ENCODE peak calls at places on chromosomes 6 and 20, in five cellular contexts. D is SK-N-SH, M is psoas muscle, O is IMR-90, S is left ventricle myocardium inferior. B is an unnamed sample. For H3K36me3 and H3K27me3, the result is how much of the 10 kb centered on the place peaks cover.

GRCh38 chr6:3522561-3523287 is 65.9 kb upstream of the SLC22A23 start:
- DNase-seq in O (peak), D (no peak), M (no peak), S (no peak), B (no peak)

GRCh38 chr6:146135167-146135566 is 106.3 kb downstream of the GRM1 start:
- DNase-seq in O (no peak), M (no peak), D (no peak), S (no peak), B (no peak)

GRCh38 chr6:148367418-148368024 is 24.9 kb downstream of the SASH1 start:
- DNase-seq in D (no peak), O (peak), S (peak), M (peak), B (peak)

GRCh38 chr6:72040106-72040505 is 153.8 kb downstream of the RIMS1 start:
- DNase-seq in M (no peak), D (no peak), S (no peak), O (peak), B (no peak)

GRCh38 chr6:12414096-12414675 is 124.0 kb downstream of the EDN1 start:
- DNase-seq in S (no peak), D (no peak), O (peak), M (no peak), B (no peak)

GRCh38 chr6:38933426-38933825 is 115.2 kb upstream of the GLP1R start:
- DNase-seq in O (peak), D (peak), S (no peak), M (no peak), B (no peak)

GRCh38 chr6:165059032-165059431 is 250.4 kb downstream of the C6orf118 start:
- DNase-seq in D (no peak), M (no peak), S (no peak), O (no peak), B (no peak)

GRCh38 chr6:145012039-145012662 is 723.2 kb downstream of the EPM2A start:
- DNase-seq in O (peak), M (no peak), S (no peak), D (no peak), B (no peak)

GRCh38 chr6:41280658-41281057 is 5.8 kb downstream of the TREM1 start:
- DNase-seq in D (no peak), S (no peak), O (no peak), M (no peak), B (no peak)

GRCh38 chr6:52377538-52378221 is 15.7 kb downstream of the PAQR8 start:
- DNase-seq in M (no peak), S (no peak), O (no peak), D (no peak), B (no peak)

GRCh38 chr20:62230696-62231095 is 7.6 kb upstream of the OSBPL2 start:
- DNase-seq in D (no peak), S (no peak), O (no peak), M (no peak), B (no peak)

GRCh38 chr6:15504040-15504491 is 158.8 kb downstream of the DTNBP1 start:
- DNase-seq in D (peak), S (peak), M (peak), O (no peak), B (no peak)

GRCh38 chr20:17708675-17709360 is 9.1 kb downstream of the BANF2 start:
- DNase-seq in M (no peak), D (no peak), S (no peak), O (peak), B (no peak)

GRCh38 chr20:17712201-17712600 is 12.4 kb downstream of the BANF2 start:
- DNase-seq in S (no peak), D (no peak), M (no peak), O (no peak), B (no peak)

GRCh38 chr20:17710379-17711305 is 10.9 kb downstream of the BANF2 start:
- DNase-seq in D (no peak), M (no peak), O (peak), S (peak), B (peak)

GRCh38 chr20:17706632-17707031 is 6.9 kb downstream of the BANF2 start:
- DNase-seq in O (no peak), S (no peak), M (no peak), D (no peak), B (no peak)

DNA sequence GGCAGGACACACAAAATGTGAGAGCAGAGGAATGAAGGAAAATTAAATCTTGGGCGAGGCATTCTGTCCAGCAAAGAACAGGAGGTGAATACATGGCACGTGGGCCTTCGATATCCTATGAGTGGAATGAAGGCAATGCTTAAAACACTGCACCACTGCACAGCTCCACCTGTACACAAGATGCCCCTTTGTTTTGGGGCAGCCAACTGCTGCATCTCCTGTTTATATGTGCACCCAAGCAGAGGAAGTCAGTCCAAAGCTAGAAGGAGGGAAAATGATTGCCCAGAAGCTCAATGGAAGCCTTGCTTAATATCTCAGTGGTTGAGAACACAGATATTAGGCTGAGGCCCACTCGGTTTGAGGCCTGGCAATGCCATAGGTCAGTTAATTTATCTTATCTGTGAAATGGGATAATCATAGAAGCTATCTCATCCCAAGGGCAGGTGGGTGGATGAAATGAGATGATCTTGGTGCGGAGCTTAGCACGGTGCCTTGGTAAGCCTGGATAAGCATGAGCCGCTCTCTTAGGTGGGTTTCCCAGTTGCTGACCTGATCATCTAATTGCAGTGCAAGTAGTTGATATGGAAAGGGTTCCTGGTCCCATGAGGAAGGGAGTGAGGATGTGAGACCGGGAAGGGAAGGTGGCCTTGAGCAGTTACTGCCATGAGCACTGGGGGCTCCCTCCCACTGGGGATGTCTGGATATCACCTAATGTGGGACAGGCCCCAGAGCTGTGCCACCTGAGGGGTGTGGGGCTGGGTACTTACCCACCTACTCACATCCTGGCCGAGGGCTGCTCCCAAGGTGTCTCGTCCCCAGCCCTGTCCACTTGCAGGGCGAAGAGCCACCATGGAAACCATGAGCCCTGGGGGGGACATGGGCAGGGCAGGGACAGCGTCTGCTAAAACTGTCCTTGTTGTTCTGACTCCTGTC is 9.9 kb downstream of the BANF2 start:
- DNase-seq in O (no peak), M (no peak), D (no peak), S (no peak), B (no peak)
- H3K4me3 ChIP-seq in O (no peak), M (no peak), D (no peak), S (no peak), B (no peak)

GRCh38 chr6:157941101-157941863 is 40.4 kb upstream of the SYNJ2 start:
- DNase-seq in S (no peak), O (no peak), D (no peak), M (no peak), B (no peak)

GRCh38 chr6:157935786-157936185 is 45.9 kb upstream of the SYNJ2 start:
- DNase-seq in D (no peak), O (no peak), M (no peak), S (no peak), B (no peak)

GRCh38 chr6:157942351-157942750 is 39.3 kb upstream of the SYNJ2 start:
- DNase-seq in D (no peak), S (no peak), O (no peak), M (no peak), B (no peak)

GRCh38 chr6:157937318-157937717 is 44.3 kb upstream of the SYNJ2 start:
- DNase-seq in D (no peak), O (no peak), M (no peak), S (no peak), B (no peak)
- H3K36me3 ChIP-seq in D (half or more), O (half or more), M (under half), S (half or more), B (under half)

DNA sequence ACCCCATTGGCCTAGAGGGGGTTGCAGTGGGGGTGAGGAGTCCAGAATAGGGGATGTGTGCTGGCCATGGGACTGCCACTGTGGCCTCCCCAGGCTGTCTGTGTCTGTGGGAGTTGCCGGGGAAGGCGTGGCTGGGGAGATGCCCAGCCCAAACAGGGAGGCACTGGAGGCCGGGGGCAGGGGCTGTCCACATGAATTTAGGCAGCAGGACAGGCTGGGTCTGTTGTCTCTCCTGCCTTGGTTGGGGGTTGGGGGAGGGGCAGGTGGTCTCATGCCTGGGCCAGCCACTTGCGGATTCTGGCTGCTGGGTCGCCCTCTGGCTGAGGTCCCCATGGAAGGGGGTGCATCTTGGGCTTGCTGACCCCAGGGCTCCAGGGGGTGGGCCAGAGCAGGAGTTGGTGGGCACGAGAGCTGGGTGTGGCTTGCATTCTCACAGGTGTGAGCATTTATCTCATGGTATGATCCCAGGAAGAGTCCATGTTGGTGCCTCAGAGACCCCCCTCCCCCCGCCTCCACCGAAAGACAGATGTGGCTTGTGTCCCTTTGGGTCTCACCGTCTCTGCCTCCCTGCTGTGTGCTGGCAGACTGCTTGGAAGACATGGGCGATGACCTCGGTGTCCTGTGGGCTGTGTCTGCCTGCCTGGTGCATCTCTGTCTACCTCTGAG is 4.0 kb downstream of the SOX18 start:
- DNase-seq in S (no peak), D (no peak), O (no peak), M (no peak), B (peak)
- H3K27me3 ChIP-seq in S (half or more), D (under half), O (half or more), M (under half), B (half or more)

GRCh38 chr6:154156135-154156948 is 117.3 kb downstream of the OPRM1 start:
- DNase-seq in O (peak), M (no peak), S (no peak), D (peak), B (peak)
- H3K4me3 ChIP-seq in O (no peak), M (no peak), S (peak), D (no peak), B (no peak)

GRCh38 chr6:37218061-37218460 is 39.5 kb upstream of the TBC1D22B start:
- DNase-seq in S (no peak), M (no peak), D (no peak), O (no peak), B (no peak)
- H3K36me3 ChIP-seq in S (under half), M (under half), D (under half), O (under half), B (under half)

GRCh38 chr6:87291879-87292278 is 30.5 kb upstream of the SMIM8 start:
- DNase-seq in S (no peak), O (no peak), M (no peak), D (no peak), B (no peak)
- H3K27me3 ChIP-seq in S (under half), O (under half), M (under half), D (under half), B (under half)

GRCh38 chr6:46016063-46016608 is 476 bp upstream of the CLIC5 start:
- DNase-seq in S (no peak), D (peak), M (no peak), O (no peak), B (peak)
- H3K4me3 ChIP-seq in S (peak), D (no peak), M (peak), O (no peak), B (peak)

DNA sequence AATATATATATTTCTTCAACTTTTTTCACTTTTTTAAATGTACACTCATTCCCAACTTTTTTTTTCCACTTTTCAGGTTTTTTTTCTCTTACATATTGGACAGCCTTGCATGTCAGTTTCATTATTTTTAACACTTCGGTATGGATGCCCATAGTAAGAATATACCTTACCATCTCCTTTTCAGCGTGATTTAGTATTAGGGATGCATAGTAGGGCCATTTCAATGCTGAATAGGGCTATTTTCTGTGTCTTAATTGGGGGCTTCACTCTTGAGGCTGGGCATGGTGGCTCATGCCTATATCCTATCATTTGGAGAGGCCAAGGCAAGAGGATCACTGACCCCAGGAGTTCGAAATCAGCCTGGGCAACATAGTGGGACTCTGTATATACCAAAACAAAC is 6.7 kb downstream of the RNF114 start:
- DNase-seq in M (no peak), S (no peak), D (no peak), O (no peak), B (no peak)
- H3K36me3 ChIP-seq in M (under half), S (half or more), D (under half), O (under half), B (under half)

GRCh38 chr20:4545526-4545925 is 176.2 kb upstream of the PRND start:
- DNase-seq in O (peak), D (no peak), S (no peak), M (no peak), B (no peak)
- H3K27me3 ChIP-seq in O (under half), D (under half), S (under half), M (under half), B (under half)